ENCODE peak calls at places on chromosomes 6 and 20, in nine cellular contexts. R is Caco-2; S is CD8-positive, alpha-beta T cell; H is tibial nerve; D is astrocyte; Q is mucosa of descending colon; L is transverse colon; B is MM.1S; T is A673. Y is an unnamed sample.

GRCh38 chr6:18471232-18471964 is 84.2 kb downstream of the RNF144B start:
- DNase-seq in R (no peak), S (no peak), H (no peak), D (no peak), Q (no peak), L (no peak), B (no peak), T (no peak), Y (no peak)

GRCh38 chr20:48648482-48649051 is 179.2 kb downstream of the PREX1 start:
- DNase-seq in R (no peak), S (no peak), H (no peak), D (no peak), Q (peak; percentile 14), L (peak; percentile 22), B (no peak), T (no peak), Y (no peak)

GRCh38 chr20:62665826-62666735 is 23.8 kb downstream of the SLCO4A1 start:
- DNase-seq in R (no peak), S (no peak), H (no peak), D (no peak), Q (no peak), L (no peak), B (no peak), T (no peak), Y (no peak)

GRCh38 chr6:114581293-114581692 is 238.5 kb upstream of the HS3ST5 start:
- DNase-seq in R (no peak), S (no peak), H (no peak), D (no peak), Q (peak; percentile 2), L (no peak), B (peak; percentile 49), T (no peak), Y (peak; percentile 24)

GRCh38 chr6:105164418-105164817 is 15.4 kb downstream of the POPDC3 start:
- DNase-seq in R (no peak), S (no peak), H (no peak), D (peak; percentile 27), Q (no peak), L (no peak), B (no peak), T (no peak), Y (peak; percentile 54)

GRCh38 chr6:111620168-111620567 is 14.5 kb upstream of the TRAF3IP2 start:
- DNase-seq in R (no peak), S (no peak), H (no peak), D (no peak), Q (peak; percentile 51), L (peak; percentile 51), B (no peak), T (no peak), Y (no peak)

GRCh38 chr20:19789446-19789845 is 31.4 kb downstream of the RIN2 start:
- DNase-seq in R (no peak), S (no peak), H (no peak), D (no peak), Q (no peak), L (no peak), B (no peak), T (peak; percentile 42), Y (no peak)

GRCh38 chr6:26743157-26743821 is 83.7 kb upstream of the ZNF322 start:
- DNase-seq in R (no peak), S (no peak), H (no peak), D (peak; percentile 77), Q (no peak), L (no peak), B (no peak), T (peak; percentile 73), Y (peak; percentile 62)

GRCh38 chr20:1942061-1942460 is 46.9 kb downstream of the SIRPA start:
- DNase-seq in R (no peak), S (no peak), H (no peak), D (no peak), Q (no peak), L (no peak), B (no peak), T (no peak), Y (no peak)

GRCh38 chr20:1941226-1941625 is 46.0 kb downstream of the SIRPA start:
- DNase-seq in R (no peak), S (no peak), H (no peak), D (peak; percentile 73), Q (no peak), L (no peak), B (no peak), T (no peak), Y (no peak)

GRCh38 chr20:1939270-1939595 is 44.0 kb downstream of the SIRPA start:
- DNase-seq in R (no peak), S (no peak), H (no peak), D (no peak), Q (no peak), L (no peak), B (no peak), T (no peak), Y (no peak)

GRCh38 chr20:1938464-1939269 is 43.5 kb downstream of the SIRPA start:
- DNase-seq in R (no peak), S (no peak), H (no peak), D (no peak), Q (no peak), L (no peak), B (no peak), T (no peak), Y (no peak)

DNA sequence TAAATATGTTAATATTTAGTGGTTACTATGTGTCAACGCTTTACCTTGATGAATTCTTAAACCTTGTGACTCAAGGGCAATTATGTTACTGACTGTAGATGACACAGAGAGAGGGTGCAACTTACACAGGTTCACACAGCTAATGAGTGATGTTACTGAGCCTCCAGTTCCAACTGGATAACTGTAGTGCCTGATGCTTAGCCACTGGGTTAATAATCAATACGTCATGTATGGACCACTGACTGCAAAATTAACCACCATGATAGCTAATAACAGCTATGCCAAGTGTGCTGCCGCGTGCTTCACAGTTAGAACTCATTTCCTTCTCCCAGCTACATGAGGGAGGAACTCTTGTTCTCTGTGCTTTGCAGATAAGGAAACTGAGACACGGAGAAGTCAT is 45.4 kb downstream of the SIRPA start:
- DNase-seq in R (no peak), S (no peak), H (no peak), D (no peak), Q (no peak), L (no peak), B (no peak), T (no peak), Y (no peak)
- TF ChIP-seq CTCF in R (no peak), S (no peak), H (no peak), D (no peak), Q (no peak), L (no peak), B (no peak), T (no peak), Y (no peak)

GRCh38 chr6:150894935-150895686 is 29.6 kb downstream of the MTHFD1L start:
- DNase-seq in R (no peak), S (no peak), H (no peak), D (peak; percentile 65), Q (no peak), L (no peak), B (peak; percentile 55), T (peak; percentile 58), Y (peak; percentile 76)
- H3K4me1 ChIP-seq in R (no peaks in the 10 kb centered on the region), S (peaks cover 8% of the 10 kb centered on the region), H (peaks cover 5% of the 10 kb centered on the region), D (peaks cover 33% of the 10 kb centered on the region), Q (no peaks in the 10 kb centered on the region), L (no peaks in the 10 kb centered on the region), B (peaks cover 14% of the 10 kb centered on the region), T (peaks cover 22% of the 10 kb centered on the region), Y (peaks cover 19% of the 10 kb centered on the region)

GRCh38 chr6:31769684-31770371 is 7.3 kb downstream of the VWA7 start:
- DNase-seq in R (peak; percentile 85), S (peak; percentile 80), H (peak; percentile 47), D (no peak), Q (peak; percentile 95), L (peak; percentile 94), B (peak; percentile 76), T (peak; percentile 63), Y (peak; percentile 72)
- TF ChIP-seq CTCF in R (peak; percentile 87), S (peak; percentile 60), H (peak; percentile 60), D (peak; percentile 37), Q (peak; percentile 68), L (peak; percentile 90), B (peak; percentile 93), T (peak; percentile 79), Y (peak; percentile 82)

DNA sequence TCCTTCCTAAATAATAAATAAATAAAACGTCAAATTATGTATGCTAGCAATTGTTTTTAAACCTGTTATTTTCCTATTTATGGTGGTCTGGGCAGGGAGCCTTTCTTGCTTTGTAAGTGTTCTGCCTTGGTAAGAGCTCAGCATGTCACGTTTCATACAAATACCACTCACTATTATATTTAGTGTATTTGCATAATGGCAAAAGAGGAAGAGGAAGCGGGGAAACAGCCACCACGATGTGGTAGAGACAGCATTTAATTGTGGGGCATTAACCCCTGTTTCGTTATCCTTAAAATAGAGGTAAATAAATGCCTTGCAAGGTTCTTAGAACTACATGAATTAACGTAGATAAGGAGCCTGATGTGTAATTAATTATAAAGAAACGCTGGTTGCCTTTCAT is 2.0 kb downstream of the ABRACL start:
- DNase-seq in R (no peak), S (peak; percentile 43), H (no peak), D (no peak), Q (peak; percentile 38), L (peak; percentile 27), B (no peak), T (peak; percentile 15), Y (no peak)
- H3K4me1 ChIP-seq in R (no peaks in the 10 kb centered on the region), S (peaks cover 24% of the 10 kb centered on the region), H (peaks cover 17% of the 10 kb centered on the region), D (peaks cover 8% of the 10 kb centered on the region), Q (no peaks in the 10 kb centered on the region), L (peaks cover 11% of the 10 kb centered on the region), B (peaks cover 7% of the 10 kb centered on the region), T (peaks cover 19% of the 10 kb centered on the region), Y (no peaks in the 10 kb centered on the region)

DNA sequence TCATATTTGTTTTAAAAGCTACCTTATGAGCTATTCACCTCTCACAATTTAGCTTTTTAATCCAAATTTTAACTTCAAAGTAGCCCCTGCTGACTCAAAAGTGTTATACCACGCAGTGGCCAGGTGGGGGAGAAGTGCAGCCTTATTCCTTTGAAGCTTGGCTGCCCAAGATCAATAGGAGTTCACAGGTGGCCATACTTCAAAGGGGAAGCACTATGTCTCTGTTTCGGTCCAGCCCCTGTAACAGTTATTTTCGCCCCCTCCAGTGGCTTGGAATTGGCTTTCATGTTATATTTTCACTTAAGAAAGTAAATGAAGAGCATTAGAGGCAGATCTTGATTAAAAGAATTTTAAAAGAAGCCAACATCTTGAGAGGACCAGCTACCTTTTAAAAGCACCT is 608.4 kb downstream of the EPHA7 start:
- DNase-seq in R (peak; percentile 39), S (no peak), H (no peak), D (no peak), Q (no peak), L (no peak), B (peak; percentile 76), T (peak; percentile 60), Y (peak; percentile 48)
- TF ChIP-seq CTCF in R (peak; percentile 53), S (no peak), H (peak; percentile 29), D (peak; percentile 59), Q (no peak), L (peak; percentile 32), B (peak; percentile 75), T (peak; percentile 72), Y (peak; percentile 76)

GRCh38 chr20:38159949-38160756 is 4.9 kb downstream of the TGM2 start:
- DNase-seq in R (no peak), S (no peak), H (no peak), D (no peak), Q (no peak), L (no peak), B (no peak), T (no peak), Y (no peak)
- H3K4me1 ChIP-seq in R (peaks cover 37% of the 10 kb centered on the region), S (no peaks in the 10 kb centered on the region), H (peaks cover 4% of the 10 kb centered on the region), D (peaks cover 27% of the 10 kb centered on the region), Q (no peaks in the 10 kb centered on the region), L (peaks cover 5% of the 10 kb centered on the region), B (no peaks in the 10 kb centered on the region), T (no peaks in the 10 kb centered on the region), Y (no peaks in the 10 kb centered on the region)